ENCODE peak calls at places on chromosomes 7 and 10, in five cellular contexts. I, S, Y, K and E are unnamed samples.

GRCh38 chr7:64614812-64615211 is 51.1 kb upstream of the ZNF107 start:
- DNase-seq in I (no peak), S (no peak), Y (no peak), K (no peak), E (no peak)

GRCh38 chr7:7321681-7322080 is 139.3 kb downstream of the C1GALT1 start:
- DNase-seq in I (no peak), S (no peak), Y (no peak), K (no peak), E (no peak)

GRCh38 chr10:129531195-129531968 is 64.3 kb downstream of the MGMT start:
- DNase-seq in I (no peak), S (no peak), Y (peak), K (no peak), E (peak)

GRCh38 chr10:61404771-61405170 is 48.4 kb downstream of the TMEM26 start:
- DNase-seq in I (no peak), S (no peak), Y (peak), K (peak), E (peak)

GRCh38 chr7:157521061-157521731 is 184.4 kb downstream of the DNAJB6 start:
- DNase-seq in I (peak), S (no peak), Y (no peak), K (no peak), E (no peak)

GRCh38 chr10:15419279-15419874 is 48.3 kb upstream of the FAM171A1 start:
- DNase-seq in I (peak), S (peak), Y (peak), K (peak), E (no peak)

GRCh38 chr7:151830121-151830815 is 46.6 kb downstream of the PRKAG2 start:
- DNase-seq in I (no peak), S (no peak), Y (no peak), K (no peak), E (no peak)

GRCh38 chr7:55423891-55424290 is 58.8 kb downstream of the LANCL2 start:
- DNase-seq in I (no peak), S (no peak), Y (peak), K (no peak), E (no peak)

GRCh38 chr7:4805979-4806290 is 30.5 kb downstream of the AP5Z1 start:
- DNase-seq in I (no peak), S (no peak), Y (no peak), K (no peak), E (no peak)

GRCh38 chr7:4734587-4735365 is 40.6 kb upstream of the AP5Z1 start:
- DNase-seq in I (no peak), S (no peak), Y (no peak), K (no peak), E (no peak)

GRCh38 chr7:57204411-57204811 is 72.2 kb upstream of the ZNF479 start:
- DNase-seq in I (no peak), S (no peak), Y (no peak), K (no peak), E (no peak)

GRCh38 chr10:128854965-128855364 is 612.1 kb upstream of the MGMT start:
- DNase-seq in I (peak), S (no peak), Y (no peak), K (peak), E (no peak)

GRCh38 chr10:91652364-91652763 is 19.5 kb upstream of the PPP1R3C start:
- DNase-seq in I (no peak), S (no peak), Y (peak), K (peak), E (peak)

GRCh38 chr7:101410743-101411476 is 48.2 kb downstream of the COL26A1 start:
- DNase-seq in I (peak), S (peak), Y (no peak), K (no peak), E (no peak)

GRCh38 chr7:132292803-132293202 is 283.5 kb downstream of the PLXNA4 start:
- DNase-seq in I (no peak), S (no peak), Y (no peak), K (peak), E (no peak)

GRCh38 chr7:150374472-150374871 is 4.7 kb upstream of the ZNF775 start:
- DNase-seq in I (no peak), S (no peak), Y (no peak), K (no peak), E (no peak)

GRCh38 chr10:71014021-71014782 is 125.8 kb upstream of the PCBD1 start:
- DNase-seq in I (no peak), S (no peak), Y (no peak), K (no peak), E (no peak)

GRCh38 chr7:43535810-43536585 is 46.9 kb upstream of the STK17A start:
- DNase-seq in I (no peak), S (no peak), Y (peak), K (peak), E (peak)

GRCh38 chr7:34096135-34096775 is 190.9 kb downstream of the BMPER start:
- DNase-seq in I (peak), S (no peak), Y (peak), K (peak), E (peak)

GRCh38 chr10:24850726-24851300 is 101.6 kb downstream of the PRTFDC1 start:
- DNase-seq in I (no peak), S (no peak), Y (no peak), K (no peak), E (no peak)

GRCh38 chr7:101717986-101718746 is 89.1 kb upstream of the MYL10 start:
- DNase-seq in I (no peak), S (no peak), Y (peak), K (peak), E (peak)

GRCh38 chr10:31947144-31947926 is 18.7 kb upstream of the ARHGAP12 start:
- DNase-seq in I (no peak), S (no peak), Y (peak), K (peak), E (peak)

GRCh38 chr10:116300477-116301034 is 23.7 kb upstream of the CCDC172 start:
- DNase-seq in I (no peak), S (no peak), Y (no peak), K (peak), E (no peak)

GRCh38 chr7:35519971-35520809 is 174.7 kb downstream of the HERPUD2 start:
- DNase-seq in I (peak), S (peak), Y (peak), K (peak), E (peak)

GRCh38 chr7:108643136-108643535 is 73.5 kb downstream of the DNAJB9 start:
- DNase-seq in I (no peak), S (no peak), Y (no peak), K (no peak), E (no peak)

GRCh38 chr7:143299840-143300239 is 11.7 kb downstream of the CASP2 start:
- DNase-seq in I (peak), S (peak), Y (no peak), K (no peak), E (no peak)

GRCh38 chr7:51031791-51032484 is 249.2 kb upstream of the GRB10 start:
- DNase-seq in I (no peak), S (no peak), Y (no peak), K (no peak), E (no peak)

GRCh38 chr10:125782661-125783060 is 7.0 kb upstream of the MMP21 start:
- DNase-seq in I (no peak), S (no peak), Y (no peak), K (no peak), E (no peak)

GRCh38 chr7:111438369-111439289 is 123.7 kb downstream of the IMMP2L start:
- DNase-seq in I (no peak), S (no peak), Y (peak), K (no peak), E (peak)

GRCh38 chr10:57785546-57785945 is 482.1 kb downstream of the IPMK start:
- DNase-seq in I (no peak), S (no peak), Y (no peak), K (no peak), E (no peak)

GRCh38 chr7:113774182-113774807 is 144.5 kb downstream of the PPP1R3A start:
- DNase-seq in I (peak), S (no peak), Y (peak), K (peak), E (peak)

GRCh38 chr10:131111474-131112080 is 199.9 kb downstream of the TCERG1L start:
- DNase-seq in I (no peak), S (no peak), Y (no peak), K (no peak), E (no peak)

GRCh38 chr7:137934941-137935848 is 66.7 kb downstream of the CREB3L2 start:
- DNase-seq in I (no peak), S (no peak), Y (no peak), K (no peak), E (no peak)

GRCh38 chr10:9825491-9826018 is 1192.1 kb upstream of the CELF2 start:
- DNase-seq in I (peak), S (no peak), Y (peak), K (no peak), E (peak)

GRCh38 chr7:832968-833424 is 720 bp downstream of the SUN1 start:
- DNase-seq in I (no peak), S (no peak), Y (no peak), K (no peak), E (no peak)